ENCODE peak calls at places on chromosomes 5 and 9, in six cellular contexts. One of them, this sample, is unnamed.

GRCh38 chr9:85302860-85303779 is 438.6 kb downstream of the AGTPBP1 start:
- DNase-seq in activated T-cell treated with anti-CD3 and anti-CD28 coated beads, Interleukin-2, amount 50 U/mL, for 4 hours: no peak
- DNase-seq in brain microvascular endothelial cell: no peak
- DNase-seq in AG09309: no peak
- DNase-seq in iris pigment epithelial cell: no peak
- DNase-seq in H1: no peak
- DNase-seq in this sample: no peak

GRCh38 chr5:167104351-167104750 is 1187.1 kb upstream of the WWC1 start:
- DNase-seq in iris pigment epithelial cell: no peak
- DNase-seq in AG09309: no peak
- DNase-seq in H1: no peak
- DNase-seq in brain microvascular endothelial cell: no peak
- DNase-seq in activated T-cell treated with anti-CD3 and anti-CD28 coated beads, Interleukin-2, amount 50 U/mL, for 4 hours: no peak
- DNase-seq in this sample: no peak

GRCh38 chr9:35110327-35110758 is 5.3 kb downstream of the ATOSB start:
- DNase-seq in AG09309: no peak
- DNase-seq in H1: no peak
- DNase-seq in activated T-cell treated with anti-CD3 and anti-CD28 coated beads, Interleukin-2, amount 50 U/mL, for 4 hours: no peak
- DNase-seq in brain microvascular endothelial cell: peak
- DNase-seq in iris pigment epithelial cell: peak
- DNase-seq in this sample: peak

GRCh38 chr5:138955013-138955660 is 80.0 kb upstream of the LRRTM2 start:
- DNase-seq in H1: no peak
- DNase-seq in AG09309: no peak
- DNase-seq in brain microvascular endothelial cell: no peak
- DNase-seq in iris pigment epithelial cell: no peak
- DNase-seq in activated T-cell treated with anti-CD3 and anti-CD28 coated beads, Interleukin-2, amount 50 U/mL, for 4 hours: no peak
- DNase-seq in this sample: no peak

GRCh38 chr9:93132946-93133640 is 958 bp downstream of the NINJ1 start:
- DNase-seq in H1: no peak
- DNase-seq in iris pigment epithelial cell: peak
- DNase-seq in AG09309: no peak
- DNase-seq in activated T-cell treated with anti-CD3 and anti-CD28 coated beads, Interleukin-2, amount 50 U/mL, for 4 hours: no peak
- DNase-seq in brain microvascular endothelial cell: no peak
- DNase-seq in this sample: peak

GRCh38 chr9:71210326-71210725 is 88.9 kb upstream of the TRPM3 start:
- DNase-seq in AG09309: no peak
- DNase-seq in H1: no peak
- DNase-seq in activated T-cell treated with anti-CD3 and anti-CD28 coated beads, Interleukin-2, amount 50 U/mL, for 4 hours: no peak
- DNase-seq in brain microvascular endothelial cell: no peak
- DNase-seq in iris pigment epithelial cell: no peak
- DNase-seq in this sample: no peak

GRCh38 chr9:120867676-120868338 is 9.2 kb downstream of the PHF19 start:
- DNase-seq in AG09309: no peak
- DNase-seq in brain microvascular endothelial cell: no peak
- DNase-seq in H1: no peak
- DNase-seq in iris pigment epithelial cell: no peak
- DNase-seq in activated T-cell treated with anti-CD3 and anti-CD28 coated beads, Interleukin-2, amount 50 U/mL, for 4 hours: no peak
- DNase-seq in this sample: no peak

GRCh38 chr5:169201597-169201996 is 99.3 kb downstream of the SLIT3 start:
- DNase-seq in AG09309: no peak
- DNase-seq in brain microvascular endothelial cell: no peak
- DNase-seq in activated T-cell treated with anti-CD3 and anti-CD28 coated beads, Interleukin-2, amount 50 U/mL, for 4 hours: no peak
- DNase-seq in iris pigment epithelial cell: no peak
- DNase-seq in H1: no peak
- DNase-seq in this sample: no peak

GRCh38 chr5:75885849-75886596 is 168.8 kb upstream of the POC5 start:
- DNase-seq in brain microvascular endothelial cell: peak
- DNase-seq in H1: no peak
- DNase-seq in activated T-cell treated with anti-CD3 and anti-CD28 coated beads, Interleukin-2, amount 50 U/mL, for 4 hours: no peak
- DNase-seq in iris pigment epithelial cell: peak
- DNase-seq in AG09309: no peak
- DNase-seq in this sample: peak

GRCh38 chr9:10612649-10613398 is at the start of gene PTPRD:
- DNase-seq in AG09309: no peak
- DNase-seq in brain microvascular endothelial cell: peak
- DNase-seq in activated T-cell treated with anti-CD3 and anti-CD28 coated beads, Interleukin-2, amount 50 U/mL, for 4 hours: no peak
- DNase-seq in H1: peak
- DNase-seq in iris pigment epithelial cell: peak
- DNase-seq in this sample: peak

GRCh38 chr9:34992376-34992951 is 2.9 kb downstream of the DNAJB5 start:
- DNase-seq in activated T-cell treated with anti-CD3 and anti-CD28 coated beads, Interleukin-2, amount 50 U/mL, for 4 hours: peak
- DNase-seq in H1: no peak
- DNase-seq in AG09309: peak
- DNase-seq in iris pigment epithelial cell: peak
- DNase-seq in brain microvascular endothelial cell: peak
- DNase-seq in this sample: peak

GRCh38 chr5:132049093-132049492 is 11.4 kb upstream of the IL3 start:
- DNase-seq in AG09309: no peak
- DNase-seq in iris pigment epithelial cell: no peak
- DNase-seq in brain microvascular endothelial cell: no peak
- DNase-seq in activated T-cell treated with anti-CD3 and anti-CD28 coated beads, Interleukin-2, amount 50 U/mL, for 4 hours: no peak
- DNase-seq in H1: no peak
- DNase-seq in this sample: no peak

GRCh38 chr5:151095341-151096000 is 14.6 kb upstream of the TNIP1 start:
- DNase-seq in iris pigment epithelial cell: no peak
- DNase-seq in brain microvascular endothelial cell: no peak
- DNase-seq in AG09309: no peak
- DNase-seq in H1: no peak
- DNase-seq in activated T-cell treated with anti-CD3 and anti-CD28 coated beads, Interleukin-2, amount 50 U/mL, for 4 hours: no peak
- DNase-seq in this sample: peak

GRCh38 chr9:97324954-97325353 is 17.5 kb downstream of the CCDC180 start:
- DNase-seq in iris pigment epithelial cell: no peak
- DNase-seq in brain microvascular endothelial cell: no peak
- DNase-seq in H1: no peak
- DNase-seq in activated T-cell treated with anti-CD3 and anti-CD28 coated beads, Interleukin-2, amount 50 U/mL, for 4 hours: no peak
- DNase-seq in AG09309: no peak
- DNase-seq in this sample: no peak